ENCODE peak calls at places on chromosomes 7 and 10, in five cellular contexts. H is osteoblast, R is Panc1, C is left lung, N is PC-9. U is an unnamed sample.

GRCh38 chr10:87000491-87000890 is 19.6 kb upstream of the FAM25A start:
- DNase-seq in C (no peak), N (no peak), R (no peak), H (no peak), U (no peak)

GRCh38 chr10:6490594-6490993 is 89.5 kb downstream of the PRKCQ start:
- DNase-seq in R (no peak), N (no peak), C (no peak), H (no peak), U (no peak)

GRCh38 chr10:3887885-3888476 is 103.0 kb upstream of the KLF6 start:
- DNase-seq in N (peak), R (no peak), C (no peak), H (peak), U (no peak)

GRCh38 chr7:158327571-158328180 is 259.9 kb downstream of the PTPRN2 start:
- DNase-seq in H (peak), C (no peak), R (no peak), N (no peak), U (no peak)

GRCh38 chr10:43461950-43462349 is 25.0 kb downstream of the ZNF487 start:
- DNase-seq in H (peak), N (peak), C (no peak), R (peak), U (peak)

GRCh38 chr10:100888957-100889356 is 23.8 kb upstream of the SLF2 start:
- DNase-seq in R (no peak), N (no peak), C (no peak), H (no peak), U (no peak)

GRCh38 chr10:5895804-5896203 is 5.8 kb downstream of the FBH1 start:
- DNase-seq in H (no peak), R (no peak), C (no peak), N (no peak), U (no peak)

GRCh38 chr7:133253522-133253882 is 624 bp downstream of the EXOC4 start:
- DNase-seq in C (no peak), H (no peak), N (no peak), R (no peak), U (no peak)

GRCh38 chr7:133611955-133612354 is 359.1 kb downstream of the EXOC4 start:
- DNase-seq in R (no peak), H (no peak), N (no peak), C (no peak), U (no peak)

GRCh38 chr7:66741-67140 is 125.6 kb upstream of the FAM20C start:
- DNase-seq in H (no peak), N (no peak), C (no peak), R (no peak), U (no peak)

GRCh38 chr7:106858618-106859532 is 6.2 kb upstream of the PIK3CG start:
- DNase-seq in N (peak), H (no peak), C (peak), R (no peak), U (no peak)

GRCh38 chr10:79407811-79408795 is 37.3 kb downstream of the ZCCHC24 start:
- DNase-seq in C (peak), N (no peak), R (no peak), H (peak), U (no peak)

GRCh38 chr10:113088194-113088593 is 138.1 kb downstream of the TCF7L2 start:
- DNase-seq in N (no peak), C (no peak), H (no peak), R (no peak), U (no peak)

GRCh38 chr10:23399701-23400144 is 39.2 kb upstream of the OTUD1 start:
- DNase-seq in N (peak), R (peak), H (peak), C (no peak), U (peak)

GRCh38 chr10:99532687-99533495 is at the start of gene NKX2-3:
- DNase-seq in N (no peak), C (peak), H (peak), R (no peak), U (no peak)

GRCh38 chr10:128823201-128823600 is 643.8 kb upstream of the MGMT start:
- DNase-seq in H (no peak), C (no peak), R (no peak), N (no peak), U (no peak)

GRCh38 chr7:20651960-20652544 is 36.6 kb downstream of the ABCB5 start:
- DNase-seq in R (no peak), N (no peak), C (no peak), H (no peak), U (no peak)

GRCh38 chr7:312409-312808 is 22.4 kb downstream of the FOXL3 start:
- DNase-seq in C (no peak), N (no peak), H (peak), R (no peak), U (no peak)

GRCh38 chr10:28179490-28180099 is 123.3 kb downstream of the MPP7 start:
- DNase-seq in C (no peak), N (no peak), H (no peak), R (peak), U (peak)

GRCh38 chr10:71279590-71280170 is 39.4 kb upstream of the SLC29A3 start:
- DNase-seq in N (no peak), R (no peak), H (no peak), C (no peak), U (no peak)

GRCh38 chr7:116500071-116500853 is 724 bp downstream of the CAV2 start:
- DNase-seq in C (peak), R (no peak), N (peak), H (peak), U (no peak)

GRCh38 chr10:71729023-71729649 is 9.6 kb upstream of the C10orf105 start:
- DNase-seq in N (peak), R (no peak), H (no peak), C (no peak), U (no peak)

GRCh38 chr7:77269360-77270075 is 69.9 kb upstream of the FGL2 start:
- DNase-seq in R (no peak), C (no peak), H (peak), N (no peak), U (no peak)

GRCh38 chr10:124732931-124733536 is 11.1 kb downstream of the FAM53B start:
- DNase-seq in H (peak), C (peak), N (no peak), R (no peak), U (no peak)

GRCh38 chr7:76037310-76037709 is 10.5 kb downstream of the STYXL1 start:
- DNase-seq in N (no peak), H (peak), R (no peak), C (no peak), U (no peak)

GRCh38 chr7:137967143-137968018 is 34.5 kb downstream of the CREB3L2 start:
- DNase-seq in C (no peak), H (peak), N (peak), R (no peak), U (no peak)

GRCh38 chr10:49356945-49357344 is 38.9 kb downstream of the DRGX start:
- DNase-seq in N (no peak), C (no peak), H (no peak), R (no peak), U (no peak)

GRCh38 chr10:97333601-97334369 is 744 bp downstream of the FRAT2 start:
- DNase-seq in N (no peak), R (no peak), C (peak), H (peak), U (no peak)

GRCh38 chr10:109456566-109457361 is 466.5 kb downstream of the XPNPEP1 start:
- DNase-seq in N (no peak), C (peak), R (no peak), H (peak), U (no peak)

GRCh38 chr7:39509441-39509840 is 56.8 kb upstream of the YAE1 start:
- DNase-seq in R (no peak), H (no peak), C (no peak), N (no peak), U (no peak)

GRCh38 chr10:17029581-17030271 is 99.9 kb downstream of the CUBN start:
- DNase-seq in H (peak), C (no peak), N (no peak), R (no peak), U (peak)

GRCh38 chr7:1289681-1290261 is 57.1 kb downstream of the UNCX start:
- DNase-seq in R (no peak), N (no peak), H (no peak), C (peak), U (no peak)

GRCh38 chr7:36015733-36016132 is 137.3 kb upstream of the EEPD1 start:
- DNase-seq in H (peak), C (no peak), R (no peak), N (peak), U (no peak)

GRCh38 chr10:122962405-122962804 is 8.4 kb upstream of the C10orf88 start:
- DNase-seq in H (no peak), C (no peak), R (no peak), N (no peak), U (no peak)

GRCh38 chr10:124149681-124150080 is 56.3 kb upstream of the CHST15 start:
- DNase-seq in N (no peak), C (no peak), H (no peak), R (no peak), U (no peak)

GRCh38 chr10:68087338-68088029 is 12.4 kb upstream of the HERC4 start:
- DNase-seq in N (peak), C (peak), R (no peak), H (peak), U (no peak)

DNA sequence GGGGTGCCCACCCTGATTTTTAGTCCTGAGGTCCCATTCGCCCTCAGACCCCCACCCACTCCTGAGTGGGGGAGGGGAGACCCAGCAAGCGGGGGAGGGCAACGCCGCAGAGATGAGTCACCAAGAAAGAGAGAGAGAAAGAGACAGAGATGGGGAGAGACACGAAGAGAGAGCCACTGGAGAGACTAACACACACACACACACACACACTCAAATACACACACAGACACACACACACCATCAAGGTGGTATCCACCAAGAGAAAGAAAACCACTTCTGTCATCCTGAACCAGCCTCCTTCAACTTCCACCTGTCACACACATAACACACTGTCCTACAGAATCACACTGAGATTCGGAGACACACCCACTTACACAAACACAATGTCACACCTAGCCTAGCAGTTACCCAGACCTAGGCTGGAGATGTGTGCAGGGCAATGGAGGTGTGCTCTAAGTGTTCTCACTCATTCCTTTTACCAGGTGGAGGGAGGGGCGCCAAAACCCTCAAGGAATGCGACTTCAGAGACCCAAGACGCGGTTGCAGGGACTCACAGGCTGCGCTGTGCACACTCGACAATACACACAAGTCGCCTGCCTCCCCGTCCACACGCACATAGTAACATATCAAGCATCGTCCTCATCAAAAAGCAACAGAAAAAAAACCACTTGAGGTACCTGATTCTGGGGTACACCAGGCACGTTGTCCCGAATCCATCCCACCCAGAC is 3.9 kb upstream of the VGF start:
- DNase-seq in R (no peak), C (peak), N (no peak), H (peak), U (no peak)
- H3K4me3 ChIP-seq in R (peak), C (no peak), N (no peak), H (peak), U (no peak)

GRCh38 chr7:131924857-131925256 is 368.4 kb upstream of the PODXL start:
- DNase-seq in N (no peak), C (no peak), H (no peak), R (no peak), U (no peak)
- H3K4me3 ChIP-seq in N (peak), C (no peak), H (peak), R (peak), U (peak)

GRCh38 chr7:44144968-44145418 is 3.9 kb upstream of the MYL7 start:
- DNase-seq in H (no peak), R (no peak), N (no peak), C (no peak), U (no peak)
- H3K4me3 ChIP-seq in H (no peak), R (no peak), N (no peak), C (no peak), U (no peak)

GRCh38 chr10:46022978-46023702 is 7.3 kb downstream of the NCOA4 start:
- DNase-seq in R (peak), C (peak), H (peak), N (peak), U (peak)
- H3K4me3 ChIP-seq in R (peak), C (peak), H (peak), N (peak), U (peak)

GRCh38 chr7:38179719-38180333 is 1.8 kb downstream of the STARD3NL start:
- DNase-seq in H (peak), N (no peak), R (no peak), C (no peak), U (no peak)
- H3K4me3 ChIP-seq in H (peak), N (no peak), R (peak), C (no peak), U (no peak)

DNA sequence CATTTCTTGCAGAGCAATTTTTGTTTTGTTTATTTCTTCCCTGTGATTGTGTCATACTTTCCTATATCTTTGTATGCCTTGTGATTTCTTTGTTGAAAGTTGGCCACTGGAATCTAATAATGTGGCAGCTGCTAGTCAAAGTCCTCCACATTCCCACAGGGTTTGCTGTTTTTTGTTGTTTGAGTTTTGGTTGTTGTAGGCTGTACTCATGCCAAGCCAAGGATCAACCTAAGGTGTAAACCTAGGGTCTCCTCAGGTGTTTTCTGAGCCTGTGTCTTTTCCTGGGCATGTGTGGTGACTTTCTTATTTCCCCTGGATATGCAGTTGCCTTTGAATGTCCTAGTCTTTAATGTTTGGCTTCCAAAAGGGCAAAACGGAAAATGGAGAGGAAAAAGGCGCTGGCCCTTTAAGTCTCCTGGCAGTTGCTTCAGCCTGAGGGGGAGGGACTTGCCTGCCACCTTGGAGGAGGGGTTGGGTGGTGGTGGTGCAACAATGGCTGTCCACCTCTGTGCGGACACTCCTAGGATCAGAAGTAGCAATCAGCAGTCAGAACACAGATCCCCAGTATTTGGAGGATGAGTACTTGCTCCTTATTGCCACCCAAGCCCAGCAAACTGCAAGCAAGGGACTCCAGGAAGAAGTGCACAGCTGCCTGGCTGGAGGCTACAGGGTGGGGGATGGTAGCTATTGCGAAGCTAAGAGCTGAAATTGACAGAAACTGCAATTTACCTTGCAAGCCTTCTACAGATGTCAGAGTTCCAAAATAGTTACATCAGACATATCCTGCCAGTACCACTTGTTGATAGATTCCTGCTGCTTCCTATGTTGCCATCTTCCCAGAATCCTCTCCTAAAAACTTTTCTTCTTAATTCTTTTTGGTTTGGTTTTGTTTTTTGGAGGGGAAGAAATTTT is 5.6 kb upstream of the ZNF518A start:
- DNase-seq in C (peak), H (no peak), R (peak), N (peak), U (no peak)
- H3K4me3 ChIP-seq in C (peak), H (peak), R (peak), N (peak), U (peak)

GRCh38 chr7:2438775-2439174 is 35.4 kb downstream of the CHST12 start:
- DNase-seq in H (peak), R (no peak), N (no peak), C (peak), U (no peak)

GRCh38 chr7:2437537-2438148 is 34.2 kb downstream of the CHST12 start:
- DNase-seq in N (no peak), R (no peak), C (peak), H (peak), U (no peak)

GRCh38 chr7:2436341-2437104 is 33.1 kb downstream of the CHST12 start:
- DNase-seq in H (peak), C (peak), R (no peak), N (no peak), U (no peak)

GRCh38 chr7:2437136-2437535 is 33.7 kb downstream of the CHST12 start:
- DNase-seq in R (no peak), N (peak), H (peak), C (peak), U (no peak)

DNA sequence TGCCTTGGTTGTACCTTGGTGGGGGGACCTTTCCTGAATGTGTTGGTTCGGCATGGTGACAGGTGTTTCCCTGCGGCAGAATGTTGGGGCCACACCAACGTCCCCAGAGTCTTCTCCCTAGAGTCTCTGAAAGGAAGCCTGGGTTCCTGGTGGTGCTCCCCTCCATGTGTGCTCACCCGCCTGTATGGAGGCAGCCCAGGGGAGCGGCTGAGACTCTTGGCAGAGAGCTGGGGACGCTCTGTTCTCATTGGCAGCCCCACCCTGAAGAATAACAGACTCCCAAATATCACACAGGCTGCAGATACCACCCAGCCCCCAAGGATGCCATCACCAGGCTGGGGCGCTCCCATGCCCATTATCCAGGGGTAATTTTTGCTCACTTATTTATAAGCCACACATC is 34.8 kb downstream of the CHST12 start:
- DNase-seq in R (no peak), C (peak), H (peak), N (no peak), U (no peak)
- H3K4me3 ChIP-seq in R (no peak), C (no peak), H (no peak), N (no peak), U (no peak)